ENCODE peak calls at places on chromosomes 6 and 20, in eight cellular contexts. One of them, this sample, is unnamed.

GRCh38 chr20:18304618-18305017 is 16.3 kb downstream of the ZNF133 start:
- DNase-seq in ELR: peak; percentile 34
- DNase-seq in HCEC 1CT: no peak
- DNase-seq in posterior cingulate gyrus: no peak
- DNase-seq in KBM-7: no peak
- DNase-seq in B cell: no peak
- DNase-seq in Caco-2: peak; percentile 19
- DNase-seq in CD4-positive, alpha-beta T cell: no peak
- DNase-seq in this sample: no peak

GRCh38 chr6:43171284-43172126 is 436 bp downstream of the SRF start:
- DNase-seq in ELR: peak; percentile 38
- DNase-seq in HCEC 1CT: no peak
- DNase-seq in posterior cingulate gyrus: no peak
- DNase-seq in KBM-7: peak; percentile 37
- DNase-seq in B cell: no peak
- DNase-seq in Caco-2: peak; percentile 44
- DNase-seq in CD4-positive, alpha-beta T cell: peak; percentile 27
- DNase-seq in this sample: no peak

GRCh38 chr6:79167931-79168694 is 66.4 kb downstream of the HMGN3 start:
- DNase-seq in ELR: peak; percentile 12
- DNase-seq in HCEC 1CT: peak; percentile 18
- DNase-seq in posterior cingulate gyrus: no peak
- DNase-seq in KBM-7: no peak
- DNase-seq in B cell: no peak
- DNase-seq in Caco-2: no peak
- DNase-seq in CD4-positive, alpha-beta T cell: no peak
- DNase-seq in this sample: no peak

GRCh38 chr6:169345198-169345597 is 91.6 kb upstream of the THBS2 start:
- DNase-seq in ELR: no peak
- DNase-seq in HCEC 1CT: no peak
- DNase-seq in posterior cingulate gyrus: no peak
- DNase-seq in KBM-7: peak; percentile 82
- DNase-seq in B cell: no peak
- DNase-seq in Caco-2: no peak
- DNase-seq in CD4-positive, alpha-beta T cell: no peak
- DNase-seq in this sample: peak; percentile 46

GRCh38 chr20:237479-237878 is 10.4 kb downstream of the DEFB129 start:
- DNase-seq in ELR: no peak
- DNase-seq in HCEC 1CT: no peak
- DNase-seq in posterior cingulate gyrus: no peak
- DNase-seq in KBM-7: peak; percentile 87
- DNase-seq in B cell: no peak
- DNase-seq in Caco-2: no peak
- DNase-seq in CD4-positive, alpha-beta T cell: no peak
- DNase-seq in this sample: no peak

GRCh38 chr20:12698817-12699216 is 310.0 kb upstream of the SPTLC3 start:
- DNase-seq in ELR: no peak
- DNase-seq in HCEC 1CT: no peak
- DNase-seq in posterior cingulate gyrus: no peak
- DNase-seq in KBM-7: no peak
- DNase-seq in B cell: no peak
- DNase-seq in Caco-2: no peak
- DNase-seq in CD4-positive, alpha-beta T cell: no peak
- DNase-seq in this sample: no peak

GRCh38 chr6:15464211-15464725 is 198.6 kb downstream of the DTNBP1 start:
- DNase-seq in ELR: peak; percentile 44
- DNase-seq in HCEC 1CT: no peak
- DNase-seq in posterior cingulate gyrus: no peak
- DNase-seq in KBM-7: peak; percentile 48
- DNase-seq in B cell: peak; percentile 55
- DNase-seq in Caco-2: peak; percentile 49
- DNase-seq in CD4-positive, alpha-beta T cell: peak; percentile 48
- DNase-seq in this sample: no peak

GRCh38 chr6:125099211-125100017 is 54.2 kb upstream of the TPD52L1 start:
- DNase-seq in ELR: peak; percentile 80
- DNase-seq in HCEC 1CT: peak; percentile 76
- DNase-seq in posterior cingulate gyrus: peak; percentile 68
- DNase-seq in KBM-7: peak; percentile 76
- DNase-seq in B cell: no peak
- DNase-seq in Caco-2: peak; percentile 48
- DNase-seq in CD4-positive, alpha-beta T cell: peak; percentile 0
- DNase-seq in this sample: peak; percentile 85

GRCh38 chr6:120966321-120966720 is 368.0 kb downstream of the TBC1D32 start:
- DNase-seq in ELR: no peak
- DNase-seq in HCEC 1CT: no peak
- DNase-seq in posterior cingulate gyrus: no peak
- DNase-seq in KBM-7: no peak
- DNase-seq in B cell: no peak
- DNase-seq in Caco-2: no peak
- DNase-seq in CD4-positive, alpha-beta T cell: no peak
- DNase-seq in this sample: no peak

GRCh38 chr6:11909696-11910132 is 102.4 kb upstream of the HIVEP1 start:
- DNase-seq in ELR: peak; percentile 50
- DNase-seq in HCEC 1CT: peak; percentile 24
- DNase-seq in posterior cingulate gyrus: no peak
- DNase-seq in KBM-7: no peak
- DNase-seq in B cell: no peak
- DNase-seq in Caco-2: no peak
- DNase-seq in CD4-positive, alpha-beta T cell: no peak
- DNase-seq in this sample: no peak

GRCh38 chr20:43015566-43015965 is 174.1 kb downstream of the PTPRT start:
- DNase-seq in ELR: no peak
- DNase-seq in HCEC 1CT: no peak
- DNase-seq in posterior cingulate gyrus: no peak
- DNase-seq in KBM-7: no peak
- DNase-seq in B cell: no peak
- DNase-seq in Caco-2: no peak
- DNase-seq in CD4-positive, alpha-beta T cell: no peak
- DNase-seq in this sample: no peak

GRCh38 chr20:52105573-52106422 is 85.8 kb downstream of the ZFP64 start:
- DNase-seq in ELR: peak; percentile 76
- DNase-seq in HCEC 1CT: peak; percentile 50
- DNase-seq in posterior cingulate gyrus: no peak
- DNase-seq in KBM-7: no peak
- DNase-seq in B cell: no peak
- DNase-seq in Caco-2: no peak
- DNase-seq in CD4-positive, alpha-beta T cell: no peak
- DNase-seq in this sample: peak; percentile 67

GRCh38 chr6:155638200-155638599 is 182.6 kb upstream of the NOX3 start:
- DNase-seq in ELR: peak; percentile 6
- DNase-seq in HCEC 1CT: no peak
- DNase-seq in posterior cingulate gyrus: no peak
- DNase-seq in KBM-7: no peak
- DNase-seq in B cell: no peak
- DNase-seq in Caco-2: no peak
- DNase-seq in CD4-positive, alpha-beta T cell: no peak
- DNase-seq in this sample: no peak

GRCh38 chr6:164855281-164855680 is 454.1 kb downstream of the C6orf118 start:
- DNase-seq in ELR: no peak
- DNase-seq in HCEC 1CT: no peak
- DNase-seq in posterior cingulate gyrus: no peak
- DNase-seq in KBM-7: no peak
- DNase-seq in B cell: no peak
- DNase-seq in Caco-2: no peak
- DNase-seq in CD4-positive, alpha-beta T cell: no peak
- DNase-seq in this sample: no peak

GRCh38 chr6:130529569-130530149 is 163.8 kb downstream of the TMEM200A start:
- DNase-seq in ELR: no peak
- DNase-seq in HCEC 1CT: no peak
- DNase-seq in posterior cingulate gyrus: no peak
- DNase-seq in KBM-7: no peak
- DNase-seq in B cell: no peak
- DNase-seq in Caco-2: no peak
- DNase-seq in CD4-positive, alpha-beta T cell: no peak
- DNase-seq in this sample: no peak

GRCh38 chr20:1686151-1686748 is 28.7 kb upstream of the SIRPG start:
- DNase-seq in ELR: no peak
- DNase-seq in HCEC 1CT: no peak
- DNase-seq in posterior cingulate gyrus: no peak
- DNase-seq in KBM-7: no peak
- DNase-seq in B cell: no peak
- DNase-seq in Caco-2: no peak
- DNase-seq in CD4-positive, alpha-beta T cell: no peak
- DNase-seq in this sample: no peak

GRCh38 chr20:60624066-60624465 is 628.0 kb upstream of the CDH4 start:
- DNase-seq in ELR: no peak
- DNase-seq in HCEC 1CT: no peak
- DNase-seq in posterior cingulate gyrus: no peak
- DNase-seq in KBM-7: no peak
- DNase-seq in B cell: no peak
- DNase-seq in Caco-2: no peak
- DNase-seq in CD4-positive, alpha-beta T cell: no peak
- DNase-seq in this sample: no peak

GRCh38 chr6:31125586-31126363 is 5.5 kb upstream of the CDSN start:
- DNase-seq in ELR: peak; percentile 79
- DNase-seq in HCEC 1CT: peak; percentile 51
- DNase-seq in posterior cingulate gyrus: no peak
- DNase-seq in KBM-7: no peak
- DNase-seq in B cell: no peak
- DNase-seq in Caco-2: no peak
- DNase-seq in CD4-positive, alpha-beta T cell: no peak
- DNase-seq in this sample: no peak

GRCh38 chr6:24405262-24405661 is 2.5 kb downstream of the MRS2 start:
- DNase-seq in ELR: no peak
- DNase-seq in HCEC 1CT: no peak
- DNase-seq in posterior cingulate gyrus: no peak
- DNase-seq in KBM-7: no peak
- DNase-seq in B cell: no peak
- DNase-seq in Caco-2: no peak
- DNase-seq in CD4-positive, alpha-beta T cell: no peak
- DNase-seq in this sample: no peak

GRCh38 chr6:124877468-124877867 is 84.8 kb upstream of the RNF217 start:
- DNase-seq in ELR: no peak
- DNase-seq in HCEC 1CT: no peak
- DNase-seq in posterior cingulate gyrus: no peak
- DNase-seq in KBM-7: no peak
- DNase-seq in B cell: no peak
- DNase-seq in Caco-2: no peak
- DNase-seq in CD4-positive, alpha-beta T cell: no peak
- DNase-seq in this sample: no peak

GRCh38 chr20:23606652-23607049 is 934 bp upstream of the CST9 start:
- DNase-seq in ELR: peak; percentile 82
- DNase-seq in HCEC 1CT: peak; percentile 50
- DNase-seq in posterior cingulate gyrus: peak; percentile 71
- DNase-seq in KBM-7: peak; percentile 65
- DNase-seq in B cell: no peak
- DNase-seq in Caco-2: peak; percentile 89
- DNase-seq in CD4-positive, alpha-beta T cell: peak; percentile 47
- DNase-seq in this sample: peak; percentile 91

GRCh38 chr6:86937219-86938079 is at the start of gene HTR1E:
- DNase-seq in ELR: peak; percentile 43
- DNase-seq in HCEC 1CT: no peak
- DNase-seq in posterior cingulate gyrus: peak; percentile 60
- DNase-seq in KBM-7: peak; percentile 60
- DNase-seq in B cell: no peak
- DNase-seq in Caco-2: peak; percentile 59
- DNase-seq in CD4-positive, alpha-beta T cell: no peak
- DNase-seq in this sample: peak; percentile 88

GRCh38 chr6:147222160-147222838 is 18.1 kb downstream of the STXBP5 start:
- DNase-seq in ELR: peak; percentile 59
- DNase-seq in HCEC 1CT: no peak
- DNase-seq in posterior cingulate gyrus: no peak
- DNase-seq in KBM-7: peak; percentile 76
- DNase-seq in B cell: no peak
- DNase-seq in Caco-2: peak; percentile 29
- DNase-seq in CD4-positive, alpha-beta T cell: no peak
- DNase-seq in this sample: peak; percentile 35

GRCh38 chr20:53331151-53331973 is 262.3 kb downstream of the ZNF217 start:
- DNase-seq in ELR: peak; percentile 53
- DNase-seq in HCEC 1CT: no peak
- DNase-seq in posterior cingulate gyrus: no peak
- DNase-seq in KBM-7: no peak
- DNase-seq in B cell: no peak
- DNase-seq in Caco-2: peak; percentile 43
- DNase-seq in CD4-positive, alpha-beta T cell: no peak
- DNase-seq in this sample: peak; percentile 68

GRCh38 chr20:32509639-32510066 is 75.5 kb downstream of the NOL4L start:
- DNase-seq in ELR: peak; percentile 73
- DNase-seq in HCEC 1CT: no peak
- DNase-seq in posterior cingulate gyrus: no peak
- DNase-seq in KBM-7: peak; percentile 97
- DNase-seq in B cell: peak; percentile 66
- DNase-seq in Caco-2: peak; percentile 66
- DNase-seq in CD4-positive, alpha-beta T cell: peak; percentile 63
- DNase-seq in this sample: peak; percentile 77